ENCODE peak calls at places on chromosomes 12 and 14, in four cellular contexts. V, X, A and C are unnamed samples.

GRCh38 chr12:87302126-87302732 is 727.0 kb downstream of the C12orf50 start:
- DNase-seq in V (no peak), X (no peak), A (no peak), C (no peak)

GRCh38 chr12:6363330-6364036 is 11.9 kb downstream of the SCNN1A start:
- DNase-seq in V (no peak), X (peak), A (no peak), C (no peak)

GRCh38 chr14:60865378-60866127 is 115.3 kb downstream of the TRMT5 start:
- DNase-seq in V (no peak), X (no peak), A (no peak), C (no peak)

GRCh38 chr12:93514853-93515252 is 47.5 kb downstream of the MRPL42 start:
- DNase-seq in V (peak), X (no peak), A (no peak), C (no peak)

GRCh38 chr14:49928010-49928409 is 35.1 kb downstream of the ARF6 start:
- DNase-seq in V (no peak), X (no peak), A (no peak), C (no peak)

GRCh38 chr14:67485501-67486095 is 2.9 kb downstream of the TMEM229B start:
- DNase-seq in V (no peak), X (no peak), A (no peak), C (peak)

GRCh38 chr12:76680940-76681339 is 83.0 kb upstream of the ZDHHC17 start:
- DNase-seq in V (no peak), X (no peak), A (no peak), C (no peak)

GRCh38 chr12:66166561-66166960 is 3.2 kb downstream of the TMBIM4 start:
- DNase-seq in V (no peak), X (no peak), A (no peak), C (no peak)

GRCh38 chr14:94887591-94887990 is 117.7 kb upstream of the GSC start:
- DNase-seq in V (no peak), X (no peak), A (no peak), C (no peak)

GRCh38 chr12:15842106-15842505 is 40.1 kb upstream of the STRAP start:
- DNase-seq in V (no peak), X (no peak), A (no peak), C (peak)

GRCh38 chr12:54039417-54040147 is 6.7 kb downstream of the HOXC5 start:
- DNase-seq in V (no peak), X (no peak), A (no peak), C (no peak)

GRCh38 chr12:121124402-121125109 is 8.1 kb upstream of the P2RX7 start:
- DNase-seq in V (peak), X (no peak), A (peak), C (peak)

GRCh38 chr14:54230645-54231044 is 166.2 kb upstream of the CDKN3 start:
- DNase-seq in V (no peak), X (no peak), A (no peak), C (no peak)